ENCODE peak calls at places on chromosome 21, in five cellular contexts. B is neural crest cell, O is activated B cell treated with CpG ODN at 0.5 μM for 24 hours, X is SJSA1, Y is MCF 10A. N is an unnamed sample.

GRCh38 chr21:36203603-36203889 is 46.9 kb downstream of the DOP1B start:
- DNase-seq in X (peak), B (no peak), Y (peak), O (no peak), N (peak)

GRCh38 chr21:32748529-32748928 is 20.7 kb upstream of the SYNJ1 start:
- DNase-seq in X (no peak), B (no peak), Y (no peak), O (no peak), N (no peak)

GRCh38 chr21:35222541-35222941 is 173.4 kb upstream of the RUNX1 start:
- DNase-seq in O (no peak), X (no peak), B (no peak), Y (no peak), N (no peak)

GRCh38 chr21:17576080-17576835 is 36.4 kb downstream of the BTG3 start:
- DNase-seq in X (no peak), O (no peak), B (no peak), Y (no peak), N (no peak)

GRCh38 chr21:43985690-43986251 is 26.3 kb upstream of the TRAPPC10 start:
- DNase-seq in O (no peak), Y (no peak), X (no peak), B (no peak), N (no peak)

GRCh38 chr21:36079010-36079649 is 9.3 kb downstream of the CBR1 start:
- DNase-seq in Y (no peak), X (no peak), O (no peak), B (no peak), N (no peak)

GRCh38 chr21:46146856-46147255 is 8.5 kb downstream of the FTCD start:
- DNase-seq in O (no peak), Y (no peak), X (no peak), B (no peak), N (no peak)

GRCh38 chr21:41775152-41775472 is 8.3 kb upstream of the RIPK4 start:
- DNase-seq in O (no peak), Y (no peak), X (no peak), B (no peak), N (no peak)

GRCh38 chr21:45336870-45337269 is 49.2 kb upstream of the POFUT2 start:
- DNase-seq in X (no peak), B (no peak), O (no peak), Y (no peak), N (no peak)

GRCh38 chr21:35323947-35324346 is 274.8 kb upstream of the RUNX1 start:
- DNase-seq in O (no peak), Y (no peak), X (no peak), B (no peak), N (no peak)